ENCODE peak calls at places on chromosomes 3 and 15, in four cellular contexts. J, N, S and E are unnamed samples.

GRCh38 chr3:100709840-100710235 is 544 bp downstream of the TFG start:
- DNase-seq in J (peak; percentile 17), N (peak; percentile 84), S (no peak), E (peak; percentile 75)

GRCh38 chr15:52434885-52435284 is 93.8 kb downstream of the MYO5A start:
- DNase-seq in J (no peak), N (no peak), S (no peak), E (no peak)

GRCh38 chr3:156626104-156626503 is 48.3 kb upstream of the TIPARP start:
- DNase-seq in J (peak; percentile 94), N (no peak), S (no peak), E (no peak)

GRCh38 chr3:83902842-83903241 is 1055.9 kb upstream of the CADM2 start:
- DNase-seq in J (peak; percentile 75), N (no peak), S (no peak), E (no peak)

GRCh38 chr3:107452436-107452835 is 70.3 kb upstream of the BBX start:
- DNase-seq in J (peak; percentile 56), N (no peak), S (no peak), E (peak; percentile 83)

GRCh38 chr15:94230886-94231727 is at the start of gene MCTP2:
- DNase-seq in J (peak; percentile 77), N (peak; percentile 85), S (peak; percentile 80), E (peak; percentile 78)

GRCh38 chr15:36808401-36809160 is 229.2 kb downstream of the CDIN1 start:
- DNase-seq in J (no peak), N (no peak), S (no peak), E (no peak)

GRCh38 chr3:47057212-47057671 is 77.8 kb downstream of the NBEAL2 start:
- DNase-seq in J (no peak), N (no peak), S (no peak), E (peak; percentile 58)

GRCh38 chr3:159273608-159274007 is 471.8 kb downstream of the MFSD1 start:
- DNase-seq in J (peak; percentile 68), N (no peak), S (no peak), E (peak; percentile 71)

DNA sequence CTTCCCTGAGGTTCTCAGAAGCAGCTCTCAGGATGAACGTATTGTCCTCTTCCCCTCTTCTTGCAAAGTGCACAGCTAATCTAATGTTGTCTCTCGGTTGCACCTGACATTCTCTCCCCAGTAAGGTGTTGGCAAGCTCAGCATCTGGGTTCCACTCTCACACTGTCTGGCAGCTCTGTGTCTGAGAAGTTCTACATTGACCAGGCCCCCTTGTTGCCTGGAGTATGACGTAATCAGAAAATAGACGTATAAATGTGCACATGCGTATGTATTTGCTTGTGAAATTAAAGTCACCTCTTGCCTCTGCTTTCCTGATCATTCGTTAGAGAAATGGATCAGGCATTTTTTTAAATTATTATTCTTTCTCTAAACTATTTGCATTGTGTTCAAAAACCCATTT is 67.7 kb downstream of the USF3 start:
- DNase-seq in J (no peak), N (no peak), S (no peak), E (no peak)
- H3K9ac ChIP-seq in J (no peak overlapping the region), N (no peak overlapping the region), S (no peak overlapping the region), E (no peak overlapping the region)

DNA sequence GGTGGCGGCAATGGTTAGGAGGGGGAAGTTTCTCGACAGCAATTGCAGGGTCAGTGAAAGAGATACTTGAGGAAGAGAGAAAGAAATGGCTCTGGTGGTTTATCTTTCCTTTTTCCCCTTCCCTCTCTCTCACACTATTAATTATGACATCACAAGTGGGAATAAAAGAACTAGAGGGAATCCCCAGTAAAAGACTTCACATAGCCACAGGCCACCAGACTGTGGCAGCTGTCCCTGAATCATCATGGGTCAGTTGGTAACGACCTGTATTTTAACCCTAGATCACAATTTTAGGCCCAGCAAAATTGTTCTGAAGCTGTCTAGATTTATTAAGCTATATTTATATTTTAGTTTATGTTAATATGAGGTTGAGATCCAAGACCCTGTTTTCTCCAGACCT is 40.3 kb downstream of the MBNL1 start:
- DNase-seq in J (no peak), N (no peak), S (no peak), E (no peak)
- H3K36me3 ChIP-seq in J (no peaks in the 10 kb centered on the region), N (peaks cover 40% of the 10 kb centered on the region), S (no peaks in the 10 kb centered on the region), E (peaks cover 8% of the 10 kb centered on the region)

DNA sequence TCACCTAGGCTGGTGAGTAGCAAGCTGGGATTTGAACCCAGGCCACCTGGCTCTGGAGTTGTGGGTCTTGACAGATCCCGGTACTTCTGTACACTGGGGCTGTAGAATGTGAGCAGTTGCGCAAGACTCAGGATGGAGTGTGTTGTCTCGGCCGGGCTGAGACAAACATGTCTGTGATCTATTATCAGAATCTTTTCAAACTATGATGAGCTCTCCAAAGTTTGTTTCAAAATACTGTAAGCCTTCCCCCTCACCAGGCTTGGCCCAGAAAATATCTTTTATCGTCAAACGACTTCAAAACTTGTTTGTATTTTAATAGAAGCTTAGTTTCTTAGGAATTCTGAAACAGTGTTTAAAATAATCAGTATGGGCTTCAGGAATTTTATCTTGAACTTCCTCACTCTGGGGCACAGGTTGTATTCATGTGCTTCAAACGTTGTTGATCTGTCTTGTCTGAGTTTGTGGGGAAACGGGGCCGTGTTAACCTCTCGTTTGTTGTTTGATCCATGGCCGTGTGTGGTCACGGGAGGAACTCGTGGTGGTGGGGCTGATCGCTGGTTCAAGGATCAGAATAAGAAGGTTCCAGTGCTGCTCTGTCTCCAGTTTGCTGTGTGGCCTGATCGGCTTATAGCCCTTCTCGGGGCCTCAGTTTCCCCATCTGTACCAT is 40.3 kb upstream of the TFRC start:
- DNase-seq in J (no peak), N (no peak), S (no peak), E (no peak)
- TF ChIP-seq EZH2phosphoT487 in J (no peak), N (no peak), S (no peak), E (no peak)

GRCh38 chr15:95646892-95647291 is 683.6 kb upstream of the NR2F2 start:
- DNase-seq in J (no peak), N (no peak), S (no peak), E (no peak)

GRCh38 chr15:95644476-95644875 is 686.0 kb upstream of the NR2F2 start:
- DNase-seq in J (no peak), N (no peak), S (no peak), E (peak; percentile 5)

GRCh38 chr15:95647878-95648277 is 682.6 kb upstream of the NR2F2 start:
- DNase-seq in J (no peak), N (no peak), S (no peak), E (no peak)

GRCh38 chr15:95646484-95646883 is 684.0 kb upstream of the NR2F2 start:
- DNase-seq in J (no peak), N (no peak), S (no peak), E (no peak)

GRCh38 chr15:95645791-95646338 is 684.6 kb upstream of the NR2F2 start:
- DNase-seq in J (no peak), N (no peak), S (no peak), E (no peak)
- H3K9ac ChIP-seq in J (no peak overlapping the region), N (no peak overlapping the region), S (no peak overlapping the region), E (no peak overlapping the region)

GRCh38 chr3:149625795-149626194 is 32.0 kb downstream of the WWTR1 start:
- DNase-seq in J (no peak), N (no peak), S (no peak), E (peak; percentile 66)
- H3K36me3 ChIP-seq in J (peaks cover 24% of the 10 kb centered on the region), N (no peaks in the 10 kb centered on the region), S (no peaks in the 10 kb centered on the region), E (no peaks in the 10 kb centered on the region)

GRCh38 chr3:44976002-44976815 is at the start of the genes EXOSC7 and ZDHHC3:
- DNase-seq in J (peak; percentile 85), N (peak; percentile 98), S (peak; percentile 56), E (peak; percentile 95)
- TF ChIP-seq EZH2phosphoT487 in J (no peak), N (no peak), S (no peak), E (no peak)

GRCh38 chr3:123817413-123817812 is 66.7 kb downstream of the MYLK start:
- DNase-seq in J (no peak), N (no peak), S (no peak), E (peak; percentile 66)

GRCh38 chr3:123813876-123814275 is 70.3 kb downstream of the MYLK start:
- DNase-seq in J (peak; percentile 31), N (no peak), S (no peak), E (peak; percentile 85)

GRCh38 chr3:123818324-123818920 is 65.7 kb downstream of the MYLK start:
- DNase-seq in J (no peak), N (no peak), S (no peak), E (no peak)

GRCh38 chr3:123816673-123817207 is 67.4 kb downstream of the MYLK start:
- DNase-seq in J (no peak), N (no peak), S (no peak), E (peak; percentile 73)

GRCh38 chr3:123815981-123816380 is 68.2 kb downstream of the MYLK start:
- DNase-seq in J (no peak), N (no peak), S (no peak), E (no peak)
- H3K9ac ChIP-seq in J (no peak overlapping the region), N (peak overlapping the region; percentile 56), S (no peak overlapping the region), E (no peak overlapping the region)

GRCh38 chr3:69809076-69809835 is 70.0 kb downstream of the MITF start:
- DNase-seq in J (no peak), N (no peak), S (no peak), E (no peak)
- H3K36me3 ChIP-seq in J (no peaks in the 10 kb centered on the region), N (no peaks in the 10 kb centered on the region), S (no peaks in the 10 kb centered on the region), E (no peaks in the 10 kb centered on the region)